ENCODE peak calls at places on chromosomes 5 and 9, in six cellular contexts. One of them, this sample, is unnamed.

GRCh38 chr9:128026255-128027165 is 40.6 kb downstream of the NAIF1 start:
- DNase-seq in GM12878: peak; percentile 86
- DNase-seq in HepG2: no peak
- DNase-seq in WTC11: no peak
- DNase-seq in HCT116: no peak
- DNase-seq in H1: no peak
- DNase-seq in this sample: no peak

GRCh38 chr5:175207321-175208040 is 236.5 kb downstream of the DRD1 start:
- DNase-seq in HepG2: no peak
- DNase-seq in HCT116: no peak
- DNase-seq in WTC11: no peak
- DNase-seq in H1: no peak
- DNase-seq in GM12878: no peak
- DNase-seq in this sample: no peak

GRCh38 chr9:114117996-114118830 is 19.1 kb upstream of the KIF12 start:
- DNase-seq in HepG2: peak; percentile 99
- DNase-seq in HCT116: no peak
- DNase-seq in WTC11: no peak
- DNase-seq in H1: no peak
- DNase-seq in GM12878: no peak
- DNase-seq in this sample: no peak

GRCh38 chr5:142143878-142144277 is 35.3 kb downstream of the NDFIP1 start:
- DNase-seq in WTC11: no peak
- DNase-seq in HCT116: peak; percentile 32
- DNase-seq in HepG2: peak; percentile 25
- DNase-seq in H1: no peak
- DNase-seq in GM12878: no peak
- DNase-seq in this sample: peak; percentile 29

GRCh38 chr9:115668506-115668905 is 485.1 kb upstream of the PAPPA start:
- DNase-seq in H1: no peak
- DNase-seq in HepG2: no peak
- DNase-seq in HCT116: no peak
- DNase-seq in GM12878: no peak
- DNase-seq in WTC11: no peak
- DNase-seq in this sample: no peak

GRCh38 chr9:120778758-120779157 is 14.5 kb downstream of the FBXW2 start:
- DNase-seq in GM12878: no peak
- DNase-seq in H1: no peak
- DNase-seq in HepG2: peak; percentile 90
- DNase-seq in WTC11: no peak
- DNase-seq in HCT116: no peak
- DNase-seq in this sample: no peak

GRCh38 chr9:126974604-126975003 is 60.0 kb downstream of the RALGPS1 start:
- DNase-seq in HepG2: no peak
- DNase-seq in H1: no peak
- DNase-seq in WTC11: no peak
- DNase-seq in GM12878: no peak
- DNase-seq in HCT116: no peak
- DNase-seq in this sample: no peak

GRCh38 chr9:133257398-133258053 is 17.5 kb downstream of the ABO start:
- DNase-seq in HepG2: no peak
- DNase-seq in GM12878: no peak
- DNase-seq in WTC11: no peak
- DNase-seq in HCT116: no peak
- DNase-seq in H1: no peak
- DNase-seq in this sample: peak; percentile 53

GRCh38 chr5:144198386-144198785 is 27.7 kb downstream of the KCTD16 start:
- DNase-seq in HCT116: no peak
- DNase-seq in GM12878: no peak
- DNase-seq in H1: no peak
- DNase-seq in HepG2: no peak
- DNase-seq in WTC11: no peak
- DNase-seq in this sample: no peak

GRCh38 chr5:142537938-142538337 is 148.0 kb downstream of the FGF1 start:
- DNase-seq in HepG2: no peak
- DNase-seq in H1: no peak
- DNase-seq in HCT116: no peak
- DNase-seq in GM12878: no peak
- DNase-seq in WTC11: no peak
- DNase-seq in this sample: no peak

GRCh38 chr5:151200913-151201445 is 22.9 kb downstream of the CCDC69 start:
- DNase-seq in WTC11: no peak
- DNase-seq in GM12878: no peak
- DNase-seq in H1: no peak
- DNase-seq in HepG2: no peak
- DNase-seq in HCT116: no peak
- DNase-seq in this sample: no peak

GRCh38 chr9:35688558-35689350 is 971 bp downstream of the TPM2 start:
- DNase-seq in WTC11: no peak
- DNase-seq in GM12878: no peak
- DNase-seq in HepG2: peak; percentile 39
- DNase-seq in HCT116: peak; percentile 33
- DNase-seq in H1: no peak
- DNase-seq in this sample: no peak

GRCh38 chr5:172959824-172960799 is 888 bp downstream of the RPL26L1 start:
- DNase-seq in HCT116: no peak
- DNase-seq in HepG2: no peak
- DNase-seq in GM12878: no peak
- DNase-seq in H1: no peak
- DNase-seq in WTC11: no peak
- DNase-seq in this sample: no peak

GRCh38 chr9:124840300-124840833 is 12.9 kb upstream of the WDR38 start:
- DNase-seq in WTC11: peak; percentile 61
- DNase-seq in HepG2: peak; percentile 45
- DNase-seq in GM12878: no peak
- DNase-seq in HCT116: peak; percentile 36
- DNase-seq in H1: no peak
- DNase-seq in this sample: peak; percentile 61

GRCh38 chr5:110335361-110336046 is 391.0 kb downstream of the TMEM232 start:
- DNase-seq in H1: no peak
- DNase-seq in GM12878: no peak
- DNase-seq in WTC11: no peak
- DNase-seq in HCT116: no peak
- DNase-seq in HepG2: no peak
- DNase-seq in this sample: no peak

GRCh38 chr9:134648701-134649525 is 7.3 kb downstream of the COL5A1 start:
- DNase-seq in WTC11: no peak
- DNase-seq in GM12878: no peak
- DNase-seq in HepG2: no peak
- DNase-seq in H1: no peak
- DNase-seq in HCT116: no peak
- DNase-seq in this sample: no peak

GRCh38 chr9:6715755-6716643 is 41.8 kb upstream of the KDM4C start:
- DNase-seq in GM12878: peak; percentile 76
- DNase-seq in H1: no peak
- DNase-seq in HepG2: peak; percentile 79
- DNase-seq in WTC11: peak; percentile 74
- DNase-seq in HCT116: peak; percentile 56
- DNase-seq in this sample: no peak

GRCh38 chr9:136056546-136057235 is 38.4 kb downstream of the NACC2 start:
- DNase-seq in HepG2: no peak
- DNase-seq in GM12878: no peak
- DNase-seq in HCT116: no peak
- DNase-seq in H1: no peak
- DNase-seq in WTC11: peak; percentile 16
- DNase-seq in this sample: no peak

GRCh38 chr9:33186457-33187168 is 19.5 kb upstream of the B4GALT1 start:
- DNase-seq in GM12878: no peak
- DNase-seq in H1: no peak
- DNase-seq in HCT116: no peak
- DNase-seq in WTC11: no peak
- DNase-seq in HepG2: no peak
- DNase-seq in this sample: no peak

GRCh38 chr5:3592298-3592697 is 3.3 kb upstream of the IRX1 start:
- DNase-seq in WTC11: peak; percentile 61
- DNase-seq in HCT116: no peak
- DNase-seq in HepG2: no peak
- DNase-seq in GM12878: no peak
- DNase-seq in H1: no peak
- DNase-seq in this sample: no peak

GRCh38 chr9:97848237-97848581 is 4.8 kb upstream of the FOXE1 start:
- DNase-seq in GM12878: no peak
- DNase-seq in HCT116: no peak
- DNase-seq in HepG2: no peak
- DNase-seq in WTC11: no peak
- DNase-seq in H1: no peak
- DNase-seq in this sample: no peak

GRCh38 chr9:114012126-114012525 is 66.0 kb downstream of the AMBP start:
- DNase-seq in HepG2: no peak
- DNase-seq in H1: no peak
- DNase-seq in HCT116: no peak
- DNase-seq in GM12878: no peak
- DNase-seq in WTC11: no peak
- DNase-seq in this sample: no peak

GRCh38 chr5:171390883-171391677 is 3.4 kb downstream of the NPM1 start:
- DNase-seq in H1: no peak
- DNase-seq in WTC11: no peak
- DNase-seq in GM12878: no peak
- DNase-seq in HCT116: no peak
- DNase-seq in HepG2: no peak
- DNase-seq in this sample: no peak

GRCh38 chr9:124518116-124518515 is 10.9 kb upstream of the NR5A1 start:
- DNase-seq in WTC11: no peak
- DNase-seq in H1: no peak
- DNase-seq in HepG2: no peak
- DNase-seq in HCT116: no peak
- DNase-seq in GM12878: no peak
- DNase-seq in this sample: no peak

DNA sequence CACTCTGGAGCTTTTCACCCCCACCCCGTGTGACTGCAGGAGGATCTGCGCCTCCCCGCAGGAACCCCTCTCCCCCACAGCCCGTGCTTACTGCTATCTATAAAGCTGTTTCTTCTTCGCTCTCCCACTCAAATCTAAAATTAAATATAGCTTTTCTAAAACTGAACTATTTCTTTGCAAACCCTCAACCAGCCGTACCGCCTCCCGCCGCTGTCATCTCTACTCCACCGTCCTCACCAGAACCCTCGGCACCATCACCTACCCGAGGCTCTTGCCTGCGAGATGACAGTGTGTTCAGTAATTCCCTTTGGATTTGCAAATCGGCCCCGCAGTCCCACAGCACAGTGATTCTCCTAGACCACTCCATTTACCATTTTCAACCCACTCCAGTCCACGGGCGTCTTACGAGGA is 13.6 kb downstream of the LPCAT1 start:
- DNase-seq in HepG2: no peak
- DNase-seq in WTC11: peak; percentile 5
- DNase-seq in HCT116: no peak
- DNase-seq in GM12878: no peak
- DNase-seq in H1: no peak
- DNase-seq in this sample: no peak
- TF ChIP-seq ATF3 in HepG2: no peak
- TF ChIP-seq ATF3 in WTC11: no peak
- TF ChIP-seq ATF3 in HCT116: no peak
- TF ChIP-seq ATF3 in GM12878: no peak
- TF ChIP-seq ATF3 in H1: no peak
- TF ChIP-seq ATF3 in this sample: no peak

GRCh38 chr5:157026789-157027424 is 32.0 kb downstream of the HAVCR1 start:
- DNase-seq in WTC11: peak; percentile 43
- DNase-seq in HepG2: no peak
- DNase-seq in HCT116: peak; percentile 37
- DNase-seq in H1: peak; percentile 38
- DNase-seq in GM12878: no peak
- DNase-seq in this sample: peak; percentile 30
- TF ChIP-seq ATF3 in WTC11: no peak
- TF ChIP-seq ATF3 in HepG2: no peak
- TF ChIP-seq ATF3 in HCT116: no peak
- TF ChIP-seq ATF3 in H1: no peak
- TF ChIP-seq ATF3 in GM12878: no peak
- TF ChIP-seq ATF3 in this sample: no peak

GRCh38 chr5:57194653-57195052 is 20.8 kb downstream of the GPBP1 start:
- DNase-seq in H1: no peak
- DNase-seq in WTC11: no peak
- DNase-seq in HepG2: no peak
- DNase-seq in HCT116: no peak
- DNase-seq in GM12878: no peak
- DNase-seq in this sample: no peak
- TF ChIP-seq ATF3 in H1: no peak
- TF ChIP-seq ATF3 in WTC11: no peak
- TF ChIP-seq ATF3 in HepG2: no peak
- TF ChIP-seq ATF3 in HCT116: no peak
- TF ChIP-seq ATF3 in GM12878: no peak
- TF ChIP-seq ATF3 in this sample: no peak

GRCh38 chr5:132825824-132826391 is 4.5 kb downstream of the SHROOM1 start:
- DNase-seq in H1: no peak
- DNase-seq in HepG2: no peak
- DNase-seq in WTC11: peak; percentile 49
- DNase-seq in GM12878: no peak
- DNase-seq in HCT116: no peak
- DNase-seq in this sample: no peak

GRCh38 chr5:132824426-132824825 is 6.0 kb downstream of the SHROOM1 start:
- DNase-seq in HCT116: no peak
- DNase-seq in WTC11: no peak
- DNase-seq in H1: no peak
- DNase-seq in GM12878: no peak
- DNase-seq in HepG2: no peak
- DNase-seq in this sample: no peak

GRCh38 chr5:132823481-132824050 is 6.9 kb downstream of the SHROOM1 start:
- DNase-seq in H1: no peak
- DNase-seq in HepG2: no peak
- DNase-seq in GM12878: no peak
- DNase-seq in HCT116: no peak
- DNase-seq in WTC11: no peak
- DNase-seq in this sample: no peak

GRCh38 chr5:132826424-132827082 is 3.9 kb downstream of the SHROOM1 start:
- DNase-seq in GM12878: no peak
- DNase-seq in HepG2: no peak
- DNase-seq in WTC11: no peak
- DNase-seq in H1: no peak
- DNase-seq in HCT116: no peak
- DNase-seq in this sample: no peak

DNA sequence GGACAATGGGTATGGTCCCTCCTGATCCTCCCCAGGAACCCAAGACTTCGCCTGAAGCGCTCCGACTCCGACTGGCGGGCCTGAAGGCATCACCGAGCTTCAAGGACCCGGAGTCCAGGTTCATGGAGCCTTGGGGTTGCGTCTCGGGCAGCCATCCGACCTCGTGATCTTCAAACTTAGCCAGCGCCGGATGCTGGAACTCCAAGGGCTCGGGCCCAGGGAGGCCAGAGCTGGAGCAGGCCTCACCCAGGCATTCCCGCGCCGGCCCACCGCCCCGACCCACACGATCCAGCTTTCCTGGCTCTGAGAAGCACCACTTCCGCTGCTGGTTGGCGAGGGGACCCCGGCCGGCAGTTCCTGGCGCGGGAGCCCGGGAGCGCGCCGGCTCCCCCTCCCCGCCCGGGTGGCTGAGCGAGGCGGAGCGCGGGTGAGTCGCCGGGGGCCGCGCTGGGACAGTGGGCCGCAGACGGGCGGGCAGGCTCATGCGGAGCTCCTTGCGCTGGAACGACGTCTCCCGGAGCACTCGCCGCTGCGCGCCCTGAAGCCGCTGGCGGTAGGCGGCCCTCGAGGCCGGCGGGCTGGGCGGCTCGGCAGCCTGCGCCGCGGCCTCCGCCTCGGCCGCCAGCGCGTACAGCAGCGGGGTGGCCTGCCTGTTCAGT is 5.2 kb downstream of the SHROOM1 start:
- DNase-seq in WTC11: peak; percentile 71
- DNase-seq in HepG2: no peak
- DNase-seq in HCT116: no peak
- DNase-seq in H1: no peak
- DNase-seq in GM12878: no peak
- DNase-seq in this sample: no peak
- TF ChIP-seq ATF3 in WTC11: no peak
- TF ChIP-seq ATF3 in HepG2: no peak
- TF ChIP-seq ATF3 in HCT116: no peak
- TF ChIP-seq ATF3 in H1: no peak
- TF ChIP-seq ATF3 in GM12878: no peak
- TF ChIP-seq ATF3 in this sample: no peak